ENCODE peak calls at places on chromosomes 13 and 19, in ten cellular contexts. K is CD4-positive, alpha-beta T cell; Q is uterus; D is tibial nerve; E is A549; R is heart right ventricle; S is PC-3; H is dorsolateral prefrontal cortex; V is heart left ventricle; P is body of pancreas. G is an unnamed sample.

GRCh38 chr13:58907347-58907746 is 1256.4 kb downstream of the DIAPH3 start:
- DNase-seq in D (no peak), S (no peak), Q (no peak), E (no peak), V (no peak), P (no peak), H (no peak), R (no peak), K (no peak), G (no peak)

GRCh38 chr19:38265213-38265861 is 964 bp downstream of the SPINT2 start:
- DNase-seq in R (no peak), S (peak), V (no peak), E (peak), P (peak), H (no peak), Q (no peak), D (no peak), K (no peak), G (no peak)

GRCh38 chr13:23752111-23753001 is 136.8 kb downstream of the MIPEP start:
- DNase-seq in E (no peak), H (no peak), R (no peak), P (no peak), D (no peak), K (no peak), S (peak), Q (no peak), V (no peak), G (no peak)

GRCh38 chr19:56211718-56212117 is 9.6 kb downstream of the ZSCAN5C start:
- DNase-seq in Q (no peak), R (no peak), H (no peak), K (no peak), E (no peak), P (no peak), D (no peak), V (no peak), S (no peak), G (no peak)

GRCh38 chr19:9205506-9206113 is 13.8 kb downstream of the OR7D4 start:
- DNase-seq in Q (peak), H (peak), E (peak), S (peak), V (peak), R (peak), D (peak), K (peak), P (peak), G (peak)

GRCh38 chr13:27806744-27807387 is 14.6 kb downstream of the GSX1 start:
- DNase-seq in H (no peak), E (no peak), R (no peak), P (no peak), K (no peak), S (no peak), Q (no peak), V (no peak), D (no peak), G (no peak)

GRCh38 chr13:91185294-91185863 is 162.1 kb upstream of the MIR17HG start:
- DNase-seq in Q (no peak), D (no peak), V (no peak), E (no peak), R (no peak), K (no peak), S (peak), P (no peak), H (no peak), G (no peak)

GRCh38 chr13:45503658-45504057 is 38.9 kb downstream of the COG3 start:
- DNase-seq in K (no peak), E (no peak), Q (no peak), V (no peak), H (no peak), D (no peak), S (no peak), P (no peak), R (no peak), G (no peak)

GRCh38 chr19:49441210-49441959 is at the start of gene SLC17A7:
- DNase-seq in Q (peak), P (peak), E (peak), S (peak), H (no peak), K (peak), V (peak), D (peak), R (peak), G (no peak)

GRCh38 chr13:43333176-43333575 is 309.8 kb downstream of the DNAJC15 start:
- DNase-seq in P (no peak), R (no peak), Q (no peak), S (no peak), H (no peak), E (no peak), K (no peak), V (no peak), D (no peak), G (no peak)

GRCh38 chr13:111658150-111659100 is 338.0 kb downstream of the TEX29 start:
- DNase-seq in Q (no peak), V (no peak), K (no peak), D (no peak), R (no peak), S (no peak), E (no peak), H (no peak), P (no peak), G (no peak)

GRCh38 chr19:5243878-5244277 is 96.7 kb downstream of the PTPRS start:
- DNase-seq in Q (no peak), E (no peak), R (no peak), K (no peak), S (no peak), H (no peak), V (no peak), D (no peak), P (no peak), G (no peak)

GRCh38 chr19:54460230-54461005 is 3.2 kb downstream of the LENG9 start:
- DNase-seq in P (no peak), S (no peak), E (no peak), D (no peak), R (no peak), Q (no peak), H (no peak), K (no peak), V (no peak), G (no peak)
- H3K27ac ChIP-seq in P (peak), S (no peak), E (peak), D (no peak), R (no peak), Q (no peak), H (no peak), K (no peak), V (no peak), G (no peak)

GRCh38 chr13:46996316-46996715 is 99.5 kb upstream of the HTR2A start:
- DNase-seq in Q (no peak), H (no peak), V (no peak), S (no peak), D (no peak), K (no peak), R (no peak), P (no peak), E (no peak), G (no peak)

GRCh38 chr13:46994492-46994891 is 97.6 kb upstream of the HTR2A start:
- DNase-seq in V (no peak), E (no peak), Q (no peak), H (no peak), D (no peak), R (no peak), P (no peak), K (no peak), S (peak), G (no peak)

GRCh38 chr13:46995874-46996273 is 99.0 kb upstream of the HTR2A start:
- DNase-seq in P (no peak), S (no peak), H (no peak), E (no peak), V (no peak), R (no peak), Q (no peak), K (no peak), D (no peak), G (no peak)

DNA sequence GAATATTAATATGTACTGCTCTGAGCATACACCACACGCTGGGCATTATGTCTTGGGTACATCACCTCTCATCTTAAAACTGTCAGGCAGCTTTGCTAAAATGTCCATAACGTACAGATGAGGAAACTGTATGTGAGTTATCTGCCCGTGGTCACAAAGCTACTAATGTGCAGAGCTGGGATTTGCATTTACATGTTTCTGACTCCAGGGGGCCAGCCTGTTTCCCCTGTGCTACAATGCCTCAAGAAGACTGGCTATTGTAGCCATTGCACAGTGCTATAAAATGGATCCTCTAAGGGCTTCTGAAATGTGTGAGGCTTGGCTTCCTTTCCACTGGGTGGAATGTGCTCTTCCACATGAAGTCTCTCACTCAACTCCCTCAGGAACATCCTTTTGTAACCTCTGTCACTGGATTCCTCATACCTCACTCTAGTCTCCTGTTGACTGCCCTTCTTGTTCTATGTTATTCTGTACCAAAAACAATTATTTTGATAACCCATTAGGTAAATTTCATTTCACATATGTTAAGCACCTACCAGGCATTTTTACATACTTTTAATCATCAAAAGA is 95.6 kb upstream of the HTR2A start:
- DNase-seq in E (no peak), H (no peak), D (no peak), V (no peak), S (peak), K (no peak), Q (no peak), P (no peak), R (no peak), G (no peak)
- TF ChIP-seq CTCF in E (no peak), H (no peak), D (no peak), V (no peak), S (peak), K (no peak), Q (no peak), P (no peak), R (no peak), G (no peak)

DNA sequence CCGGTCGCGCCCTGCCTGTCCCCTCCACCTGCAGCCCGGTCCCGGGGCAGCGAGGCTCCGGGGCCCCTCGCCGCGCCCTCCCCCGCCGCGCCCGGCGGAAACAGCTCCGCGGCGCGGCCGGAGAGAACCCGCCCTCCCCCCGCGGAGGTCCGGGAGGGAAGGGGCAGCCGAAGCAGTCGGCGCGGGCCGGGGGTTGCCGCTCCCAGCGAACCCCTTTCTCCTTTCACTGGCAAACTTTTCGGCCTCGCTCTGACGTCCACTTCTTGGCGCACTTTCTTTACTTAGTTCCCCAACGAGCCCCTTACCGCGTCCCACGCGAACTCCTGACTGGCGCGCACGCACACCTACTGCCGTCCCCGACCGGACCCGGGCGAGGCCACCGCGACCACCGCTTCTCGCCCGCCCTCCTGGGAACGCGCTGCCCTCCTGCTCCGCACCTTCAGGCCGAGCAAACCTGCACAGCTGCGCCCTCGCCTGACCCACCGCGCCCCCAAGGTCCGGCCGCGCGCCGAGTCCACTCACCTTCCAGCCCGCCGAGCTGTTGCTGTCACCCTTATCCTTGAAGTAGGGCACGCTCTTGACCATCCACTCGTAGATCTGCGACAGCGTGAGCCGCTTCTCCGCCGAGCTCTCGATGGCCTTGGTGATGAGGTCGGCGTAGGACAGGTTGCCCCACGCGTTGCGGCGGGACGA is 1.2 kb downstream of the FOXO1 start:
- DNase-seq in Q (peak), E (peak), D (no peak), H (no peak), S (peak), K (peak), P (peak), R (peak), V (peak), G (no peak)
- H3K27ac ChIP-seq in Q (peak), E (peak), D (peak), H (peak), S (peak), K (peak), P (peak), R (peak), V (peak), G (peak)

DNA sequence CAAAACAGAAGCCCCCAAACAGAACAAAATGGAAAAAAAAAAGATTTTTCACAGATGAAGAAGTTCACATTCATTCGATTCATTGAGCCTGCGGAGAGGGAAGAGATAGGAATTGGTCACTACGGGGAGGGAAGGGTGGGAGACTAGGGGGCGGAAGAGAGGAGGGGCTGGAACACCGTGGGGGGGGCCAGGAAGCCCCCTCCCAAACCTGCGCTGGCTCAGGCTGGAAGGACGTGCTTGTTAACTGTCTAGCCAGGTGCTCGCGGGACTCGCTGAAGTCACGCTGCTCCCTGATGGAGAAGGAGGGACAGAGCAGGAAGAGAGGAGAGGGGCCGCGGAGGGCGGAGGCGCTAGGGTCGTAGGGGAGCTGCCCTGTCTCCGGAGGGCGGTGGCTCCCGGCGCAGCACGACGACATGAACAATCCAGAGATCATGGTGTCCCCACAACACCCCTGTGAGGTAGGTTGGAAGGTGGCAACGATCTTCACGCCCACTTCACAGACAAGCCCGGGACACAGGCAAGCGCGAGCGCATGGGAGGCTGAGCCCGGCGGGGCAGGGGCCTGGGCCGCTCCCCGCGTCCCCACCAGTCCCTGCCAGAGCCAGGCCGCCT is 10.5 kb downstream of the KHSRP start:
- DNase-seq in K (no peak), Q (no peak), P (no peak), S (no peak), E (no peak), R (no peak), H (no peak), V (no peak), D (no peak), G (no peak)
- TF ChIP-seq CTCF in K (no peak), Q (no peak), P (no peak), S (no peak), E (no peak), R (no peak), H (no peak), V (no peak), D (no peak), G (no peak)